ENCODE peak calls at places on chromosome 18, in six cellular contexts. Z, X, U, E, R and V are unnamed samples.

GRCh38 chr18:51559902-51560287 is 362.4 kb upstream of the MEX3C start:
- DNase-seq in U (no peak), X (no peak), E (no peak), R (no peak), Z (no peak), V (no peak)

GRCh38 chr18:35458677-35459441 is 38.9 kb downstream of the INO80C start:
- DNase-seq in E (peak), U (no peak), Z (peak), R (no peak), X (peak), V (peak)

GRCh38 chr18:42141439-42141838 is 186.4 kb downstream of the PIK3C3 start:
- DNase-seq in R (no peak), Z (peak), U (no peak), E (no peak), X (no peak), V (no peak)

GRCh38 chr18:48539406-48540328 is 836 bp downstream of the CTIF start:
- DNase-seq in U (no peak), E (no peak), X (peak), R (peak), Z (peak), V (peak)

GRCh38 chr18:7945882-7946281 is 378.8 kb downstream of the PTPRM start:
- DNase-seq in E (no peak), U (no peak), Z (peak), X (peak), R (no peak), V (no peak)

GRCh38 chr18:76444436-76445105 is 50.5 kb downstream of the ZNF516 start:
- DNase-seq in E (no peak), Z (no peak), R (no peak), U (no peak), X (no peak), V (no peak)

GRCh38 chr18:79863946-79864725 is 66.4 kb downstream of the KCNG2 start:
- DNase-seq in U (no peak), Z (no peak), X (no peak), R (no peak), E (no peak), V (peak)

GRCh38 chr18:71239111-71239624 is 950.3 kb downstream of the SOCS6 start:
- DNase-seq in X (no peak), R (no peak), U (no peak), E (no peak), Z (no peak), V (no peak)

GRCh38 chr18:75116809-75117208 is 92.1 kb downstream of the PTGR3 start:
- DNase-seq in U (no peak), E (no peak), X (no peak), Z (no peak), R (no peak), V (no peak)

GRCh38 chr18:47175283-47175894 is 775 bp downstream of the IER3IP1 start:
- DNase-seq in Z (peak), U (no peak), R (no peak), E (no peak), X (peak), V (no peak)

GRCh38 chr18:22342625-22343024 is 75.1 kb downstream of the CTAGE1 start:
- DNase-seq in E (no peak), Z (peak), X (peak), R (no peak), U (no peak), V (no peak)

GRCh38 chr18:23302852-23303527 is 150.1 kb upstream of the RIOK3 start:
- DNase-seq in Z (peak), X (peak), U (peak), E (no peak), R (no peak), V (no peak)

GRCh38 chr18:5298156-5298852 is 2.8 kb upstream of the ZBTB14 start:
- DNase-seq in Z (no peak), U (no peak), E (no peak), R (no peak), X (no peak), V (no peak)

GRCh38 chr18:10927290-10927979 is 221.9 kb downstream of the PIEZO2 start:
- DNase-seq in U (no peak), R (no peak), Z (peak), X (peak), E (no peak), V (no peak)

GRCh38 chr18:78737006-78737915 is 242.4 kb upstream of the SALL3 start:
- DNase-seq in X (no peak), Z (no peak), R (no peak), E (no peak), U (no peak), V (no peak)

GRCh38 chr18:13538630-13539029 is 187.7 kb downstream of the FAM210A start:
- DNase-seq in R (no peak), U (no peak), E (no peak), Z (no peak), X (no peak), V (no peak)

GRCh38 chr18:54080854-54081253 is 143.6 kb downstream of the MBD2 start:
- DNase-seq in Z (peak), E (no peak), U (no peak), X (no peak), R (no peak), V (no peak)

GRCh38 chr18:73626221-73626620 is 521.4 kb downstream of the FBXO15 start:
- DNase-seq in E (no peak), X (no peak), R (no peak), Z (no peak), U (no peak), V (no peak)

GRCh38 chr18:35122586-35123224 is 81.5 kb downstream of the MAPRE2 start:
- DNase-seq in E (no peak), Z (no peak), U (no peak), R (no peak), X (no peak), V (no peak)

GRCh38 chr18:27861539-27861938 is 315.4 kb downstream of the CDH2 start:
- DNase-seq in R (no peak), X (no peak), U (no peak), E (no peak), Z (no peak), V (no peak)

GRCh38 chr18:70489556-70489955 is 200.7 kb downstream of the SOCS6 start:
- DNase-seq in Z (no peak), U (no peak), R (no peak), E (no peak), X (no peak), V (no peak)

GRCh38 chr18:71327443-71328120 is 1038.7 kb downstream of the SOCS6 start:
- DNase-seq in R (no peak), U (no peak), Z (no peak), E (no peak), X (no peak), V (no peak)

GRCh38 chr18:79853993-79854364 is 56.2 kb downstream of the KCNG2 start:
- DNase-seq in Z (no peak), E (no peak), U (no peak), X (no peak), R (no peak), V (no peak)

GRCh38 chr18:9519431-9519830 is 44.1 kb downstream of the RALBP1 start:
- DNase-seq in U (no peak), E (no peak), R (no peak), Z (no peak), X (no peak), V (no peak)

GRCh38 chr18:41617592-41617991 is 337.4 kb upstream of the PIK3C3 start:
- DNase-seq in X (no peak), E (no peak), R (no peak), Z (no peak), U (no peak), V (no peak)

GRCh38 chr18:50877545-50878265 is 1.2 kb upstream of the ME2 start:
- DNase-seq in R (no peak), X (no peak), Z (no peak), U (no peak), E (no peak), V (no peak)

GRCh38 chr18:49886891-49887764 is 73.8 kb upstream of the ACAA2 start:
- DNase-seq in R (no peak), E (no peak), U (no peak), X (no peak), Z (peak), V (no peak)

GRCh38 chr18:46423226-46423805 is 233.7 kb downstream of the LOXHD1 start:
- DNase-seq in Z (no peak), E (no peak), R (no peak), U (no peak), X (no peak), V (no peak)

GRCh38 chr18:54240629-54241107 is 16.2 kb upstream of the MBD2 start:
- DNase-seq in U (no peak), Z (no peak), E (no peak), X (no peak), R (no peak), V (no peak)

GRCh38 chr18:48832961-48833700 is 117.6 kb downstream of the SMAD7 start:
- DNase-seq in E (no peak), U (no peak), Z (peak), R (no peak), X (no peak), V (peak)

GRCh38 chr18:46289931-46290330 is 185.7 kb downstream of the HAUS1 start:
- DNase-seq in R (no peak), U (no peak), Z (no peak), X (no peak), E (no peak), V (no peak)

GRCh38 chr18:48915621-48916425 is 34.9 kb downstream of the SMAD7 start:
- DNase-seq in X (no peak), U (no peak), R (no peak), Z (peak), E (no peak), V (no peak)

GRCh38 chr18:6055711-6056110 is 160.4 kb upstream of the TMEM200C start:
- DNase-seq in E (no peak), X (peak), R (no peak), U (no peak), Z (peak), V (no peak)

DNA sequence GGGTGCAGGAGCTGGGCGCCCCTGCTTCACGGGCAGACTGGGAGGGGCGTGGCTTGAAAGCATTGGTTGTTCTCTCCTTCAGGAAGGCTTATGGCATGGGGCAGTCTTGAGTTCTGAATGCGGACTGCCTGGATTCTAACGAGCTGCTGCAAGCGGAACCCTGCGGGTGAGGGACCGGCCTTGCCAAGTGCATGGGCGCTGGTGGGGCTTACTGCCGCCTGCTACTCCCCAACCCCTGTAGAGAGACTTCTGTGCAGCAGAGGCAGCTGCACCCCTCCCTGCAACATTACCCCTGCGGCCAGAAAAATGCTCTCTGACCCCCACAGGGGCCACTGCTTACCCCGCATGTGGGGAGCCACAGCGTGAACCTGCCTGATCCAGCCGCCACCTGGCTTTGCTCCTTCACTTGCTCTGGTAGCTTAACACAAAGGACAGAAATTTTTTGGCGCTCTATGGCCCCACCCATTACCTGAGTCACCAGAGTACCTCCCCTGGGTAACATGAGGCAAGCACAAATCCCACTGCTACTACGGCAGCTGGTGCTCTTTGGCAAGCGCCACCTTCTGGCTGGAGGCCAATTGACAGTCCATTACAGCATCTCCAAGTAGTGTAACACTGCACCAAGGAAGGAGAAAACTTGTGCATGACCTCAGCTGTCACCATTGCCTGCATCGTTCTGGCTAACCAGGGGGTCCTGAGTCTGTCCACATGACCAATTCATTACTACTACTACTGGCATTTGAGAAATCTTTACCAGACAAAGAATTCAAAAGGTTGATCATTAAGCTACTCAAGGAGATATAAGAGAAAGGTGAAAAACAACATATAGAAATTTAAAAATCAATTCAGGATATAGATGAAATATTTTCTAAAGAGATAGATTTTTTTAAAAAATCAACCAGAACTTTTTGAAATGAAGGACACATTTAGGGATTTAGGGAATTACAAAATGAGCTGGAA is 35.4 kb downstream of the MYL12B start:
- DNase-seq in X (peak), Z (peak), E (peak), R (peak), U (no peak), V (peak)
- H3K9ac ChIP-seq in X (peak), Z (peak), E (peak), R (peak), U (no peak), V (peak)

DNA sequence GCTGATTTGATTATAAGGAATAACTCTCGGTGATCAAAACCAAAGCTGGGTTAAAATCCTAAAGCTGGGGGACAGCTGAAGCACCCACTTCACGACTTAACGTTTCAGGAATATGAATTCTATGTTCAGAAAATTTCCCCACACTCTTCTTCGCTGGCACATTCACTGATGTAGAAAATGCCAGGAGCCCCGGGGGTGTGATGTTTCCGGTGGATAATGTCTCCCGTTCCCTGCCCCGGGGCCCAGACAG is 191.4 kb upstream of the TCF4 start:
- DNase-seq in R (no peak), U (peak), E (no peak), X (no peak), Z (peak), V (no peak)
- H3K27ac ChIP-seq in R (no peak), U (no peak), E (no peak), X (peak), Z (no peak), V (no peak)

GRCh38 chr18:25599443-25599842 is 247.5 kb upstream of the ZNF521 start:
- DNase-seq in E (no peak), Z (no peak), X (no peak), R (no peak), U (no peak), V (no peak)
- H3K9ac ChIP-seq in E (no peak), Z (no peak), X (no peak), R (no peak), U (no peak), V (no peak)

GRCh38 chr18:63438181-63438580 is 15.9 kb upstream of the VPS4B start:
- DNase-seq in E (no peak), R (no peak), U (no peak), X (no peak), Z (peak), V (no peak)
- H3K27ac ChIP-seq in E (no peak), R (no peak), U (peak), X (no peak), Z (peak), V (no peak)

GRCh38 chr18:31683968-31684278 is 458 bp downstream of the B4GALT6 start:
- DNase-seq in U (no peak), R (no peak), E (no peak), Z (no peak), X (no peak), V (no peak)
- H3K9ac ChIP-seq in U (no peak), R (peak), E (peak), Z (peak), X (peak), V (peak)

GRCh38 chr18:37458697-37459096 is 106.9 kb downstream of the CELF4 start:
- DNase-seq in U (no peak), X (no peak), Z (no peak), E (no peak), R (no peak), V (no peak)

GRCh38 chr18:37457754-37458153 is 107.8 kb downstream of the CELF4 start:
- DNase-seq in X (no peak), E (no peak), U (no peak), Z (no peak), R (no peak), V (no peak)

GRCh38 chr18:37456395-37456794 is 109.2 kb downstream of the CELF4 start:
- DNase-seq in X (no peak), U (no peak), R (no peak), E (no peak), Z (no peak), V (no peak)

GRCh38 chr18:37456873-37457272 is 108.7 kb downstream of the CELF4 start:
- DNase-seq in R (no peak), X (no peak), U (no peak), Z (no peak), E (no peak), V (no peak)

DNA sequence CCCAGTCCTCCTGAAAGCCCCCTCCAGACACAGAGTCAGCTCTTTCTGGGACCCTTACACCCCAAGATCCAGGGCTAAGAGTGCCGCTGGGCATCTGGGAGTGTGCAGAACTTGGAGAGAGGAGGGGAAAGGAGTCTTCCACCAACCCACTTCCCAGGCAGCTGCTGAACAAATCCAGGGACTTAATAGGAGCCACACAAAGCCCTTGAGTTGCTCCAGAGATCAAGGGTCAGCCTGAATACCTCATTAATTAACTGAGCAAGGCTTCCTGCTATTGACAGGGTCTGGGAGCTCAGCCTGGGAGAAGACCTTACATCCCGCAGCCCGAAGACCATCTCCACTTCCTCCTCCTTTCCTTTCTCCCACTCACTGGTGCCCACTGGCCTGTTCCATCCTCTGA is 108.3 kb downstream of the CELF4 start:
- DNase-seq in U (no peak), X (no peak), R (peak), E (no peak), Z (no peak), V (no peak)
- H3K27ac ChIP-seq in U (no peak), X (no peak), R (peak), E (no peak), Z (no peak), V (no peak)

GRCh38 chr18:26540041-26540628 is 8.2 kb downstream of the KCTD1 start:
- DNase-seq in R (no peak), Z (peak), X (no peak), U (no peak), E (no peak), V (no peak)
- H3K9ac ChIP-seq in R (no peak), Z (no peak), X (no peak), U (no peak), E (no peak), V (no peak)